ENCODE peak calls at places on chromosome 10, in eight cellular contexts. One of them, this sample, is unnamed.

GRCh38 chr10:86178401-86179142 is 188.0 kb downstream of the GRID1 start:
- DNase-seq in HepG2: peak; percentile 24
- DNase-seq in esophagus muscularis mucosa: no peak
- DNase-seq in sigmoid colon: no peak
- DNase-seq in endothelial cell of umbilical vein: no peak
- DNase-seq in GM12878: no peak
- DNase-seq in upper lobe of left lung: peak; percentile 33
- DNase-seq in transverse colon: no peak
- DNase-seq in this sample: peak; percentile 75

GRCh38 chr10:69718951-69719350 is 82.8 kb upstream of the COL13A1 start:
- DNase-seq in HepG2: no peak
- DNase-seq in esophagus muscularis mucosa: no peak
- DNase-seq in sigmoid colon: no peak
- DNase-seq in endothelial cell of umbilical vein: no peak
- DNase-seq in GM12878: no peak
- DNase-seq in upper lobe of left lung: no peak
- DNase-seq in transverse colon: no peak
- DNase-seq in this sample: no peak

GRCh38 chr10:50988792-50989191 is 85.5 kb upstream of the PRKG1 start:
- DNase-seq in HepG2: no peak
- DNase-seq in esophagus muscularis mucosa: no peak
- DNase-seq in sigmoid colon: no peak
- DNase-seq in endothelial cell of umbilical vein: peak; percentile 33
- DNase-seq in GM12878: no peak
- DNase-seq in upper lobe of left lung: no peak
- DNase-seq in transverse colon: no peak
- DNase-seq in this sample: no peak

GRCh38 chr10:124134251-124134650 is 40.9 kb upstream of the CHST15 start:
- DNase-seq in HepG2: no peak
- DNase-seq in esophagus muscularis mucosa: no peak
- DNase-seq in sigmoid colon: no peak
- DNase-seq in endothelial cell of umbilical vein: no peak
- DNase-seq in GM12878: no peak
- DNase-seq in upper lobe of left lung: no peak
- DNase-seq in transverse colon: no peak
- DNase-seq in this sample: no peak

GRCh38 chr10:133269367-133269766 is 7.3 kb downstream of the ADAM8 start:
- DNase-seq in HepG2: no peak
- DNase-seq in esophagus muscularis mucosa: no peak
- DNase-seq in sigmoid colon: no peak
- DNase-seq in endothelial cell of umbilical vein: no peak
- DNase-seq in GM12878: no peak
- DNase-seq in upper lobe of left lung: peak; percentile 85
- DNase-seq in transverse colon: no peak
- DNase-seq in this sample: peak; percentile 76

GRCh38 chr10:102863660-102864059 is 5.6 kb upstream of the AS3MT start:
- DNase-seq in HepG2: no peak
- DNase-seq in esophagus muscularis mucosa: no peak
- DNase-seq in sigmoid colon: no peak
- DNase-seq in endothelial cell of umbilical vein: no peak
- DNase-seq in GM12878: no peak
- DNase-seq in upper lobe of left lung: no peak
- DNase-seq in transverse colon: no peak
- DNase-seq in this sample: no peak

GRCh38 chr10:102714621-102715455 is at the start of gene SFXN2:
- DNase-seq in HepG2: no peak
- DNase-seq in esophagus muscularis mucosa: no peak
- DNase-seq in sigmoid colon: no peak
- DNase-seq in endothelial cell of umbilical vein: no peak
- DNase-seq in GM12878: no peak
- DNase-seq in upper lobe of left lung: peak; percentile 89
- DNase-seq in transverse colon: peak; percentile 47
- DNase-seq in this sample: no peak

GRCh38 chr10:74234569-74234968 is 83.5 kb downstream of the ADK start:
- DNase-seq in HepG2: no peak
- DNase-seq in esophagus muscularis mucosa: no peak
- DNase-seq in sigmoid colon: no peak
- DNase-seq in endothelial cell of umbilical vein: peak; percentile 36
- DNase-seq in GM12878: no peak
- DNase-seq in upper lobe of left lung: no peak
- DNase-seq in transverse colon: no peak
- DNase-seq in this sample: no peak

GRCh38 chr10:26488344-26488743 is 50.2 kb downstream of the APBB1IP start:
- DNase-seq in HepG2: no peak
- DNase-seq in esophagus muscularis mucosa: no peak
- DNase-seq in sigmoid colon: no peak
- DNase-seq in endothelial cell of umbilical vein: no peak
- DNase-seq in GM12878: no peak
- DNase-seq in upper lobe of left lung: no peak
- DNase-seq in transverse colon: no peak
- DNase-seq in this sample: no peak

GRCh38 chr10:21238717-21239116 is 286.8 kb downstream of the SKIDA1 start:
- DNase-seq in HepG2: no peak
- DNase-seq in esophagus muscularis mucosa: no peak
- DNase-seq in sigmoid colon: no peak
- DNase-seq in endothelial cell of umbilical vein: no peak
- DNase-seq in GM12878: no peak
- DNase-seq in upper lobe of left lung: no peak
- DNase-seq in transverse colon: no peak
- DNase-seq in this sample: no peak

GRCh38 chr10:16832351-16833080 is 15.3 kb upstream of the RSU1 start:
- DNase-seq in HepG2: no peak
- DNase-seq in esophagus muscularis mucosa: no peak
- DNase-seq in sigmoid colon: no peak
- DNase-seq in endothelial cell of umbilical vein: peak; percentile 98
- DNase-seq in GM12878: no peak
- DNase-seq in upper lobe of left lung: no peak
- DNase-seq in transverse colon: peak; percentile 66
- DNase-seq in this sample: no peak

GRCh38 chr10:49632406-49633317 is 18.8 kb downstream of the CHAT start:
- DNase-seq in HepG2: no peak
- DNase-seq in esophagus muscularis mucosa: no peak
- DNase-seq in sigmoid colon: peak; percentile 48
- DNase-seq in endothelial cell of umbilical vein: no peak
- DNase-seq in GM12878: no peak
- DNase-seq in upper lobe of left lung: no peak
- DNase-seq in transverse colon: no peak
- DNase-seq in this sample: peak; percentile 60

GRCh38 chr10:22805304-22805703 is 90.9 kb upstream of the PIP4K2A start:
- DNase-seq in HepG2: peak; percentile 19
- DNase-seq in esophagus muscularis mucosa: no peak
- DNase-seq in sigmoid colon: no peak
- DNase-seq in endothelial cell of umbilical vein: peak; percentile 31
- DNase-seq in GM12878: no peak
- DNase-seq in upper lobe of left lung: no peak
- DNase-seq in transverse colon: no peak
- DNase-seq in this sample: no peak

GRCh38 chr10:99450156-99450555 is 19.7 kb upstream of the GOT1 start:
- DNase-seq in HepG2: no peak
- DNase-seq in esophagus muscularis mucosa: no peak
- DNase-seq in sigmoid colon: no peak
- DNase-seq in endothelial cell of umbilical vein: no peak
- DNase-seq in GM12878: no peak
- DNase-seq in upper lobe of left lung: no peak
- DNase-seq in transverse colon: no peak
- DNase-seq in this sample: no peak

GRCh38 chr10:114544045-114544659 is 113.9 kb downstream of the ABLIM1 start:
- DNase-seq in HepG2: no peak
- DNase-seq in esophagus muscularis mucosa: no peak
- DNase-seq in sigmoid colon: no peak
- DNase-seq in endothelial cell of umbilical vein: no peak
- DNase-seq in GM12878: peak; percentile 66
- DNase-seq in upper lobe of left lung: no peak
- DNase-seq in transverse colon: peak; percentile 71
- DNase-seq in this sample: peak; percentile 93

GRCh38 chr10:46263831-46264268 is 22.9 kb upstream of the ANTXRL start:
- DNase-seq in HepG2: no peak
- DNase-seq in esophagus muscularis mucosa: no peak
- DNase-seq in sigmoid colon: no peak
- DNase-seq in endothelial cell of umbilical vein: no peak
- DNase-seq in GM12878: no peak
- DNase-seq in upper lobe of left lung: no peak
- DNase-seq in transverse colon: no peak
- DNase-seq in this sample: peak; percentile 50

GRCh38 chr10:24825551-24825950 is 101.9 kb upstream of the ARHGAP21 start:
- DNase-seq in HepG2: no peak
- DNase-seq in esophagus muscularis mucosa: no peak
- DNase-seq in sigmoid colon: no peak
- DNase-seq in endothelial cell of umbilical vein: peak; percentile 5
- DNase-seq in GM12878: no peak
- DNase-seq in upper lobe of left lung: no peak
- DNase-seq in transverse colon: no peak
- DNase-seq in this sample: no peak

GRCh38 chr10:52525761-52526160 is 211.7 kb downstream of the DKK1 start:
- DNase-seq in HepG2: no peak
- DNase-seq in esophagus muscularis mucosa: no peak
- DNase-seq in sigmoid colon: no peak
- DNase-seq in endothelial cell of umbilical vein: peak; percentile 29
- DNase-seq in GM12878: no peak
- DNase-seq in upper lobe of left lung: no peak
- DNase-seq in transverse colon: no peak
- DNase-seq in this sample: no peak

GRCh38 chr10:131775833-131776232 is 125.0 kb upstream of the PPP2R2D start:
- DNase-seq in HepG2: no peak
- DNase-seq in esophagus muscularis mucosa: no peak
- DNase-seq in sigmoid colon: peak; percentile 27
- DNase-seq in endothelial cell of umbilical vein: no peak
- DNase-seq in GM12878: no peak
- DNase-seq in upper lobe of left lung: no peak
- DNase-seq in transverse colon: no peak
- DNase-seq in this sample: no peak

DNA sequence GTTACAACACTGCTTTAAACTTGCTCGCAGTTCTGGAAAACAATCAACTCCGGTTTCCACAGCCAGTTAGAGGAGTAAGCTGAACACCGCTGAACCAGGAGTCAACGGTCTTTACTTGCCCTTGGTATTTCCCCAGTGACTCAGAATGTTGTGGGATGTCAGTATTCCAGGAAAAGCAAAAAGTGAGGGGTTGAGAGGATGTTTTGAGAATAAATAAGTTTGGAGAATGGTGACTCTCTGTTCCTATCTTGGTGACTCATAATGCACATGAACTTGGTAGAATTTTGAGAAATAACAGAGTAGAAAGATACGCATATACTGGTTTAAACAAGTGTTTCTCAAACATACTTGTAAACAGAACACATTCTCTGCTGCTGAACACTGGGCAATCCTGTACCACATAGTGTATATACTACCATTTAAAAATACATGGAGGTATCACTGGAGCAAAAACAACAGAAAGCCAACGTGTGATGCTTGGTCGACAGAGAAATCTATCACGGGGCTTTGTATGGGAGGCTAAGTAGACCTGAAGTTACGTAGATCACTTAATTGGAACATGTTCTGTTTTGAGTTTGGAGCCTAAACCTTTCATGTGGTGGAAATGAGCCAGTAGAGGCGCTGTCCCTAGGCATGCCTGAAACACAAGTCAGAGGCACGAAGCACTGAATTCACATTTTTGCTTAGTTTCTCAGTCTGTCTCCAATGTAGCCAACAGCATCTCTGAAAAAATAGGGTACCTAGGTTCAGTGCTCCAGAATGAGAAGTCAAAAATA is 534.3 kb downstream of the PARD3 start:
- DNase-seq in HepG2: peak; percentile 29
- DNase-seq in esophagus muscularis mucosa: no peak
- DNase-seq in sigmoid colon: peak; percentile 86
- DNase-seq in endothelial cell of umbilical vein: peak; percentile 93
- DNase-seq in GM12878: no peak
- DNase-seq in upper lobe of left lung: no peak
- DNase-seq in transverse colon: no peak
- DNase-seq in this sample: no peak
- TF ChIP-seq POLR2AphosphoS5 in HepG2: no peak
- TF ChIP-seq POLR2AphosphoS5 in esophagus muscularis mucosa: no peak
- TF ChIP-seq POLR2AphosphoS5 in sigmoid colon: peak; percentile 60
- TF ChIP-seq POLR2AphosphoS5 in endothelial cell of umbilical vein: peak; percentile 82
- TF ChIP-seq POLR2AphosphoS5 in GM12878: no peak
- TF ChIP-seq POLR2AphosphoS5 in upper lobe of left lung: peak; percentile 13
- TF ChIP-seq POLR2AphosphoS5 in transverse colon: peak; percentile 68
- TF ChIP-seq POLR2AphosphoS5 in this sample: no peak

GRCh38 chr10:71966046-71967004 is 2.1 kb downstream of the CHST3 start:
- DNase-seq in HepG2: no peak
- DNase-seq in esophagus muscularis mucosa: no peak
- DNase-seq in sigmoid colon: peak; percentile 44
- DNase-seq in endothelial cell of umbilical vein: no peak
- DNase-seq in GM12878: no peak
- DNase-seq in upper lobe of left lung: no peak
- DNase-seq in transverse colon: no peak
- DNase-seq in this sample: no peak
- H3K4me3 ChIP-seq in HepG2: peak overlapping the region; percentile 78
- H3K4me3 ChIP-seq in esophagus muscularis mucosa: peak overlapping the region; percentile 94
- H3K4me3 ChIP-seq in sigmoid colon: peak overlapping the region; percentile 84
- H3K4me3 ChIP-seq in endothelial cell of umbilical vein: no peak overlapping the region
- H3K4me3 ChIP-seq in GM12878: no peak overlapping the region
- H3K4me3 ChIP-seq in upper lobe of left lung: peak overlapping the region; percentile 70
- H3K4me3 ChIP-seq in transverse colon: no peak overlapping the region
- H3K4me3 ChIP-seq in this sample: peak overlapping the region; percentile 61

GRCh38 chr10:128625926-128626325 is 499.7 kb upstream of the MKI67 start:
- DNase-seq in HepG2: no peak
- DNase-seq in esophagus muscularis mucosa: peak; percentile 68
- DNase-seq in sigmoid colon: no peak
- DNase-seq in endothelial cell of umbilical vein: no peak
- DNase-seq in GM12878: no peak
- DNase-seq in upper lobe of left lung: no peak
- DNase-seq in transverse colon: no peak
- DNase-seq in this sample: no peak
- TF ChIP-seq POLR2A in HepG2: no peak
- TF ChIP-seq POLR2A in esophagus muscularis mucosa: no peak
- TF ChIP-seq POLR2A in sigmoid colon: no peak
- TF ChIP-seq POLR2A in endothelial cell of umbilical vein: no peak
- TF ChIP-seq POLR2A in GM12878: no peak
- TF ChIP-seq POLR2A in upper lobe of left lung: no peak
- TF ChIP-seq POLR2A in transverse colon: no peak
- TF ChIP-seq POLR2A in this sample: no peak

GRCh38 chr10:88386204-88386877 is 196.8 kb downstream of the RNLS start:
- DNase-seq in HepG2: peak; percentile 53
- DNase-seq in esophagus muscularis mucosa: no peak
- DNase-seq in sigmoid colon: no peak
- DNase-seq in endothelial cell of umbilical vein: no peak
- DNase-seq in GM12878: peak; percentile 85
- DNase-seq in upper lobe of left lung: no peak
- DNase-seq in transverse colon: no peak
- DNase-seq in this sample: no peak

GRCh38 chr10:88392222-88392621 is 190.9 kb downstream of the RNLS start:
- DNase-seq in HepG2: no peak
- DNase-seq in esophagus muscularis mucosa: no peak
- DNase-seq in sigmoid colon: no peak
- DNase-seq in endothelial cell of umbilical vein: no peak
- DNase-seq in GM12878: peak; percentile 80
- DNase-seq in upper lobe of left lung: no peak
- DNase-seq in transverse colon: no peak
- DNase-seq in this sample: no peak

GRCh38 chr10:88386878-88387773 is 196.0 kb downstream of the RNLS start:
- DNase-seq in HepG2: peak; percentile 50
- DNase-seq in esophagus muscularis mucosa: no peak
- DNase-seq in sigmoid colon: peak; percentile 61
- DNase-seq in endothelial cell of umbilical vein: peak; percentile 88
- DNase-seq in GM12878: peak; percentile 80
- DNase-seq in upper lobe of left lung: no peak
- DNase-seq in transverse colon: peak; percentile 40
- DNase-seq in this sample: no peak

GRCh38 chr10:88390041-88390440 is 193.1 kb downstream of the RNLS start:
- DNase-seq in HepG2: no peak
- DNase-seq in esophagus muscularis mucosa: no peak
- DNase-seq in sigmoid colon: no peak
- DNase-seq in endothelial cell of umbilical vein: no peak
- DNase-seq in GM12878: no peak
- DNase-seq in upper lobe of left lung: no peak
- DNase-seq in transverse colon: no peak
- DNase-seq in this sample: no peak

GRCh38 chr10:88389456-88389855 is 193.7 kb downstream of the RNLS start:
- DNase-seq in HepG2: peak; percentile 15
- DNase-seq in esophagus muscularis mucosa: no peak
- DNase-seq in sigmoid colon: no peak
- DNase-seq in endothelial cell of umbilical vein: peak; percentile 68
- DNase-seq in GM12878: peak; percentile 41
- DNase-seq in upper lobe of left lung: no peak
- DNase-seq in transverse colon: peak; percentile 31
- DNase-seq in this sample: no peak
- TF ChIP-seq POLR2AphosphoS5 in HepG2: no peak
- TF ChIP-seq POLR2AphosphoS5 in esophagus muscularis mucosa: no peak
- TF ChIP-seq POLR2AphosphoS5 in sigmoid colon: no peak
- TF ChIP-seq POLR2AphosphoS5 in endothelial cell of umbilical vein: no peak
- TF ChIP-seq POLR2AphosphoS5 in GM12878: no peak
- TF ChIP-seq POLR2AphosphoS5 in upper lobe of left lung: no peak
- TF ChIP-seq POLR2AphosphoS5 in transverse colon: no peak
- TF ChIP-seq POLR2AphosphoS5 in this sample: no peak

This sample was measured in spleen.